ENCODE peak calls at places on chromosome 1, in six cellular contexts. One of them, this sample, is unnamed.

GRCh38 chr1:175904808-175905207 is 161.4 kb upstream of the TNR start:
- DNase-seq in A673: no peak
- DNase-seq in epithelial cell of esophagus: no peak
- DNase-seq in dorsolateral prefrontal cortex: no peak
- DNase-seq in CD8-positive, alpha-beta T cell: no peak
- DNase-seq in BJ: no peak
- DNase-seq in this sample: no peak

GRCh38 chr1:169521226-169521625 is 35.5 kb upstream of the SLC19A2 start:
- DNase-seq in A673: no peak
- DNase-seq in epithelial cell of esophagus: no peak
- DNase-seq in dorsolateral prefrontal cortex: no peak
- DNase-seq in CD8-positive, alpha-beta T cell: no peak
- DNase-seq in BJ: no peak
- DNase-seq in this sample: no peak

GRCh38 chr1:15799004-15799867 is 8.2 kb downstream of the UQCRHL start:
- DNase-seq in A673: peak
- DNase-seq in epithelial cell of esophagus: peak
- DNase-seq in dorsolateral prefrontal cortex: no peak
- DNase-seq in CD8-positive, alpha-beta T cell: no peak
- DNase-seq in BJ: peak
- DNase-seq in this sample: peak

GRCh38 chr1:94926365-94926914 is 470 bp downstream of the CNN3 start:
- DNase-seq in A673: peak
- DNase-seq in epithelial cell of esophagus: peak
- DNase-seq in dorsolateral prefrontal cortex: peak
- DNase-seq in CD8-positive, alpha-beta T cell: peak
- DNase-seq in BJ: no peak
- DNase-seq in this sample: peak

GRCh38 chr1:38402230-38402815 is 355.7 kb upstream of the POU3F1 start:
- DNase-seq in A673: no peak
- DNase-seq in epithelial cell of esophagus: no peak
- DNase-seq in dorsolateral prefrontal cortex: no peak
- DNase-seq in CD8-positive, alpha-beta T cell: no peak
- DNase-seq in BJ: no peak
- DNase-seq in this sample: no peak

GRCh38 chr1:220544901-220545303 is 17.0 kb downstream of the MARK1 start:
- DNase-seq in A673: peak
- DNase-seq in epithelial cell of esophagus: peak
- DNase-seq in dorsolateral prefrontal cortex: no peak
- DNase-seq in CD8-positive, alpha-beta T cell: no peak
- DNase-seq in BJ: no peak
- DNase-seq in this sample: no peak

GRCh38 chr1:161905269-161905884 is 118.3 kb downstream of the OLFML2B start:
- DNase-seq in A673: peak
- DNase-seq in epithelial cell of esophagus: peak
- DNase-seq in dorsolateral prefrontal cortex: no peak
- DNase-seq in CD8-positive, alpha-beta T cell: no peak
- DNase-seq in BJ: no peak
- DNase-seq in this sample: peak

GRCh38 chr1:230243146-230243545 is 176.1 kb downstream of the GALNT2 start:
- DNase-seq in A673: no peak
- DNase-seq in epithelial cell of esophagus: no peak
- DNase-seq in dorsolateral prefrontal cortex: no peak
- DNase-seq in CD8-positive, alpha-beta T cell: no peak
- DNase-seq in BJ: no peak
- DNase-seq in this sample: no peak

GRCh38 chr1:59020151-59020997 is 236.5 kb upstream of the JUN start:
- DNase-seq in A673: peak
- DNase-seq in epithelial cell of esophagus: peak
- DNase-seq in dorsolateral prefrontal cortex: no peak
- DNase-seq in CD8-positive, alpha-beta T cell: peak
- DNase-seq in BJ: peak
- DNase-seq in this sample: peak

GRCh38 chr1:58650141-58650540 is 49.7 kb downstream of the MYSM1 start:
- DNase-seq in A673: no peak
- DNase-seq in epithelial cell of esophagus: peak
- DNase-seq in dorsolateral prefrontal cortex: no peak
- DNase-seq in CD8-positive, alpha-beta T cell: no peak
- DNase-seq in BJ: no peak
- DNase-seq in this sample: no peak

GRCh38 chr1:24725209-24725651 is 20.0 kb upstream of the CLIC4 start:
- DNase-seq in A673: no peak
- DNase-seq in epithelial cell of esophagus: no peak
- DNase-seq in dorsolateral prefrontal cortex: no peak
- DNase-seq in CD8-positive, alpha-beta T cell: no peak
- DNase-seq in BJ: no peak
- DNase-seq in this sample: peak

GRCh38 chr1:67476906-67477305 is 46.7 kb upstream of the SERBP1 start:
- DNase-seq in A673: no peak
- DNase-seq in epithelial cell of esophagus: no peak
- DNase-seq in dorsolateral prefrontal cortex: no peak
- DNase-seq in CD8-positive, alpha-beta T cell: no peak
- DNase-seq in BJ: no peak
- DNase-seq in this sample: no peak

GRCh38 chr1:1616045-1616821 is 933 bp downstream of the MIB2 start:
- DNase-seq in A673: no peak
- DNase-seq in epithelial cell of esophagus: peak
- DNase-seq in dorsolateral prefrontal cortex: no peak
- DNase-seq in CD8-positive, alpha-beta T cell: no peak
- DNase-seq in BJ: no peak
- DNase-seq in this sample: peak

GRCh38 chr1:59136541-59137335 is 160.2 kb upstream of the FGGY start:
- DNase-seq in A673: no peak
- DNase-seq in epithelial cell of esophagus: peak
- DNase-seq in dorsolateral prefrontal cortex: no peak
- DNase-seq in CD8-positive, alpha-beta T cell: no peak
- DNase-seq in BJ: no peak
- DNase-seq in this sample: peak

GRCh38 chr1:91124989-91125417 is 103.2 kb upstream of the ZNF644 start:
- DNase-seq in A673: peak
- DNase-seq in epithelial cell of esophagus: no peak
- DNase-seq in dorsolateral prefrontal cortex: no peak
- DNase-seq in CD8-positive, alpha-beta T cell: no peak
- DNase-seq in BJ: no peak
- DNase-seq in this sample: no peak

GRCh38 chr1:54645806-54646676 is 4.5 kb downstream of the MROH7 start:
- DNase-seq in A673: no peak
- DNase-seq in epithelial cell of esophagus: no peak
- DNase-seq in dorsolateral prefrontal cortex: no peak
- DNase-seq in CD8-positive, alpha-beta T cell: no peak
- DNase-seq in BJ: no peak
- DNase-seq in this sample: peak

GRCh38 chr1:8059161-8059622 is 33.1 kb upstream of the ERRFI1 start:
- DNase-seq in A673: no peak
- DNase-seq in epithelial cell of esophagus: peak
- DNase-seq in dorsolateral prefrontal cortex: no peak
- DNase-seq in CD8-positive, alpha-beta T cell: no peak
- DNase-seq in BJ: no peak
- DNase-seq in this sample: peak

GRCh38 chr1:41368384-41368783 is 7.2 kb downstream of the FOXO6 start:
- DNase-seq in A673: no peak
- DNase-seq in epithelial cell of esophagus: no peak
- DNase-seq in dorsolateral prefrontal cortex: no peak
- DNase-seq in CD8-positive, alpha-beta T cell: no peak
- DNase-seq in BJ: no peak
- DNase-seq in this sample: no peak

GRCh38 chr1:54379481-54380284 is 26.5 kb downstream of the SSBP3 start:
- DNase-seq in A673: no peak
- DNase-seq in epithelial cell of esophagus: no peak
- DNase-seq in dorsolateral prefrontal cortex: no peak
- DNase-seq in CD8-positive, alpha-beta T cell: no peak
- DNase-seq in BJ: no peak
- DNase-seq in this sample: no peak

GRCh38 chr1:30354410-30354809 is 369.0 kb downstream of the MATN1 start:
- DNase-seq in A673: no peak
- DNase-seq in epithelial cell of esophagus: no peak
- DNase-seq in dorsolateral prefrontal cortex: no peak
- DNase-seq in CD8-positive, alpha-beta T cell: no peak
- DNase-seq in BJ: no peak
- DNase-seq in this sample: no peak

GRCh38 chr1:30348147-30348546 is 375.2 kb downstream of the MATN1 start:
- DNase-seq in A673: no peak
- DNase-seq in epithelial cell of esophagus: no peak
- DNase-seq in dorsolateral prefrontal cortex: no peak
- DNase-seq in CD8-positive, alpha-beta T cell: no peak
- DNase-seq in BJ: no peak
- DNase-seq in this sample: no peak

GRCh38 chr1:30358510-30358909 is 364.9 kb downstream of the MATN1 start:
- DNase-seq in A673: no peak
- DNase-seq in epithelial cell of esophagus: no peak
- DNase-seq in dorsolateral prefrontal cortex: no peak
- DNase-seq in CD8-positive, alpha-beta T cell: no peak
- DNase-seq in BJ: no peak
- DNase-seq in this sample: no peak

GRCh38 chr1:30356839-30357238 is 366.5 kb downstream of the MATN1 start:
- DNase-seq in A673: no peak
- DNase-seq in epithelial cell of esophagus: no peak
- DNase-seq in dorsolateral prefrontal cortex: no peak
- DNase-seq in CD8-positive, alpha-beta T cell: no peak
- DNase-seq in BJ: no peak
- DNase-seq in this sample: no peak

GRCh38 chr1:30353637-30354036 is 369.7 kb downstream of the MATN1 start:
- DNase-seq in A673: peak
- DNase-seq in epithelial cell of esophagus: no peak
- DNase-seq in dorsolateral prefrontal cortex: no peak
- DNase-seq in CD8-positive, alpha-beta T cell: no peak
- DNase-seq in BJ: no peak
- DNase-seq in this sample: no peak
- TF ChIP-seq CTCF in A673: peak
- TF ChIP-seq CTCF in epithelial cell of esophagus: peak
- TF ChIP-seq CTCF in dorsolateral prefrontal cortex: no peak
- TF ChIP-seq CTCF in CD8-positive, alpha-beta T cell: no peak
- TF ChIP-seq CTCF in BJ: peak
- TF ChIP-seq CTCF in this sample: no peak

GRCh38 chr1:47021070-47021469 is 2.4 kb upstream of the CYP4X1 start:
- DNase-seq in A673: no peak
- DNase-seq in epithelial cell of esophagus: no peak
- DNase-seq in dorsolateral prefrontal cortex: no peak
- DNase-seq in CD8-positive, alpha-beta T cell: no peak
- DNase-seq in BJ: no peak
- DNase-seq in this sample: no peak

GRCh38 chr1:47024138-47024856 is 828 bp downstream of the CYP4X1 start:
- DNase-seq in A673: no peak
- DNase-seq in epithelial cell of esophagus: no peak
- DNase-seq in dorsolateral prefrontal cortex: no peak
- DNase-seq in CD8-positive, alpha-beta T cell: no peak
- DNase-seq in BJ: no peak
- DNase-seq in this sample: peak

DNA sequence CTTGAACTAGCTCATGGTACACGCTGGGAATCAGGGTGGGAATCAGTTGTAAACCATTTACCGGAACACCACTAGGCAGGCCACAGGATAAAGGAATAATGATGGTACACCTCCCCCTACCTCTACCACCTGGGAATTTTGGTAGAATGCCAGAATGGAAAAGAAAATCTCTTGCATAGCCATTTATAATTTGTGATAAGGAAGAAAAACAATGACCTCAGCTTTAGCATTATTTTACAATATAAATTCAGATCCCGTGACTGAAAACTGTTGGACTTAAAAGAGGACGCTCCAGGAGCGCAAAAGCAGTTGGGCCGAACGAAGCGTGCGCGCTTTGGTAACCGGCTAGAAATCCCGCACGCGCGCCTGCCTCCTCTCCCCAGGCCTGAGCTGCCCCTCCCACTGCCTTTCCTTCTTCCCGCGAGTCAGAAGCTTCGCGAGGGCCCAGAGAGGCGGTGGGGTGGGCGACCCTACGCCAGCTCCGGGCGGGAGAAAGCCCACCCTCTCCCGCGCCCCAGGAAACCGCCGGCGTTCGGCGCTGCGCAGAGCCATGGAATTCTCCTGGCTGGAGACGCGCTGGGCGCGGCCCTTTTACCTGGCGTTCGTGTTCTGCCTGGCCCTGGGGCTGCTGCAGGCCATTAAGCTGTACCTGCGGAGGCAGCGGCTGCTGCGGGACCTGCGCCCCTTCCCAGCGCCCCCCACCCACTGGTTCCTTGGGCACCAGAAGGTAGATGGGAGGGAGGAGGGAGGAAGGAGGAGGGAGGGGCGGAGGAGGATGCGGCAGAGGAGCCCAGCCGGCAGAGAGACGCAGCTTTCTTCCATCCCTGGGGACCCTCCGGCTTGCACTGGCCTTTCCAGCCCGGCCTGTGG is at the start of gene CYP4X1:
- DNase-seq in A673: no peak
- DNase-seq in epithelial cell of esophagus: peak
- DNase-seq in dorsolateral prefrontal cortex: peak
- DNase-seq in CD8-positive, alpha-beta T cell: no peak
- DNase-seq in BJ: no peak
- DNase-seq in this sample: peak
- H3K4me3 ChIP-seq in A673: no peak
- H3K4me3 ChIP-seq in epithelial cell of esophagus: peak
- H3K4me3 ChIP-seq in dorsolateral prefrontal cortex: peak
- H3K4me3 ChIP-seq in CD8-positive, alpha-beta T cell: no peak
- H3K4me3 ChIP-seq in BJ: no peak
- H3K4me3 ChIP-seq in this sample: peak

GRCh38 chr1:177119311-177119710 is 45.2 kb downstream of the ASTN1 start:
- DNase-seq in A673: no peak
- DNase-seq in epithelial cell of esophagus: no peak
- DNase-seq in dorsolateral prefrontal cortex: peak
- DNase-seq in CD8-positive, alpha-beta T cell: no peak
- DNase-seq in BJ: no peak
- DNase-seq in this sample: no peak

GRCh38 chr1:177122461-177122860 is 42.1 kb downstream of the ASTN1 start:
- DNase-seq in A673: no peak
- DNase-seq in epithelial cell of esophagus: no peak
- DNase-seq in dorsolateral prefrontal cortex: no peak
- DNase-seq in CD8-positive, alpha-beta T cell: no peak
- DNase-seq in BJ: no peak
- DNase-seq in this sample: no peak

GRCh38 chr1:177126267-177126666 is 38.2 kb downstream of the ASTN1 start:
- DNase-seq in A673: no peak
- DNase-seq in epithelial cell of esophagus: no peak
- DNase-seq in dorsolateral prefrontal cortex: no peak
- DNase-seq in CD8-positive, alpha-beta T cell: no peak
- DNase-seq in BJ: no peak
- DNase-seq in this sample: no peak

GRCh38 chr1:177124578-177125278 is 39.8 kb downstream of the ASTN1 start:
- DNase-seq in A673: no peak
- DNase-seq in epithelial cell of esophagus: no peak
- DNase-seq in dorsolateral prefrontal cortex: no peak
- DNase-seq in CD8-positive, alpha-beta T cell: no peak
- DNase-seq in BJ: peak
- DNase-seq in this sample: no peak

GRCh38 chr1:177122869-177123268 is 41.6 kb downstream of the ASTN1 start:
- DNase-seq in A673: no peak
- DNase-seq in epithelial cell of esophagus: no peak
- DNase-seq in dorsolateral prefrontal cortex: no peak
- DNase-seq in CD8-positive, alpha-beta T cell: no peak
- DNase-seq in BJ: no peak
- DNase-seq in this sample: no peak
- TF ChIP-seq CTCF in A673: no peak
- TF ChIP-seq CTCF in epithelial cell of esophagus: no peak
- TF ChIP-seq CTCF in dorsolateral prefrontal cortex: no peak
- TF ChIP-seq CTCF in CD8-positive, alpha-beta T cell: no peak
- TF ChIP-seq CTCF in BJ: no peak
- TF ChIP-seq CTCF in this sample: no peak

DNA sequence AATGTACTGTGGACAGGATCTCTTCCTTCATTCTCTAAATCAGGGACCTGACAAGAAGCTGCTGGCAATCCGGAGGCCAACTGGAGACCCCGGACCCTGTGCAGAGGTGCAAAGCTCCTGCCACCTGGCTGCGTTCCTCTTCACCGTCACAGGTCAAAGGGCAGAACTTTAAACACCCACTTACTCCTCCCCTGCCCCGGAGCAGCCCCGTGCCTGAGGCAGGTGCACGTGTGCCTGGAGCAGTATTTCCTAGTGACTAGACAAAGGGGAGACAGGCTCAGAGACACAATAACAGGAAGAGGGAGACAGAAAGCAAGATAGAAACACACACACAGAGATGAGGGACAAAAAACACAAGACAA is 6.6 kb upstream of the PIGC start:
- DNase-seq in A673: no peak
- DNase-seq in epithelial cell of esophagus: no peak
- DNase-seq in dorsolateral prefrontal cortex: no peak
- DNase-seq in CD8-positive, alpha-beta T cell: no peak
- DNase-seq in BJ: no peak
- DNase-seq in this sample: no peak
- H3K4me3 ChIP-seq in A673: no peak
- H3K4me3 ChIP-seq in epithelial cell of esophagus: no peak
- H3K4me3 ChIP-seq in dorsolateral prefrontal cortex: no peak
- H3K4me3 ChIP-seq in CD8-positive, alpha-beta T cell: no peak
- H3K4me3 ChIP-seq in BJ: no peak
- H3K4me3 ChIP-seq in this sample: no peak